ENCODE peak calls at places on chromosomes 5 and 9, in ten cellular contexts. One of them, this sample, is unnamed.

GRCh38 chr9:21854119-21854518 is 51.7 kb downstream of the MTAP start:
- DNase-seq in pancreas: no peak
- DNase-seq in adrenal gland: no peak
- DNase-seq in RWPE1: no peak
- DNase-seq in SJCRH30: no peak
- DNase-seq in mesendoderm: no peak
- DNase-seq in prostate gland: no peak
- DNase-seq in heart left ventricle: no peak
- DNase-seq in endothelial cell of umbilical vein: no peak
- DNase-seq in CD4-positive, CD25-positive, alpha-beta regulatory T cell: no peak
- DNase-seq in this sample: no peak

GRCh38 chr5:83149671-83150070 is 72.3 kb downstream of the XRCC4 start:
- DNase-seq in pancreas: no peak
- DNase-seq in adrenal gland: no peak
- DNase-seq in RWPE1: no peak
- DNase-seq in SJCRH30: peak; percentile 65
- DNase-seq in mesendoderm: peak; percentile 16
- DNase-seq in prostate gland: no peak
- DNase-seq in heart left ventricle: no peak
- DNase-seq in endothelial cell of umbilical vein: no peak
- DNase-seq in CD4-positive, CD25-positive, alpha-beta regulatory T cell: no peak
- DNase-seq in this sample: no peak

GRCh38 chr9:27351438-27351837 is 54.5 kb upstream of the EQTN start:
- DNase-seq in pancreas: no peak
- DNase-seq in adrenal gland: no peak
- DNase-seq in RWPE1: no peak
- DNase-seq in SJCRH30: no peak
- DNase-seq in mesendoderm: no peak
- DNase-seq in prostate gland: no peak
- DNase-seq in heart left ventricle: peak; percentile 67
- DNase-seq in endothelial cell of umbilical vein: no peak
- DNase-seq in CD4-positive, CD25-positive, alpha-beta regulatory T cell: no peak
- DNase-seq in this sample: no peak

GRCh38 chr5:158874343-158874742 is 225.4 kb downstream of the EBF1 start:
- DNase-seq in pancreas: no peak
- DNase-seq in adrenal gland: no peak
- DNase-seq in RWPE1: no peak
- DNase-seq in SJCRH30: no peak
- DNase-seq in mesendoderm: no peak
- DNase-seq in prostate gland: no peak
- DNase-seq in heart left ventricle: no peak
- DNase-seq in endothelial cell of umbilical vein: no peak
- DNase-seq in CD4-positive, CD25-positive, alpha-beta regulatory T cell: no peak
- DNase-seq in this sample: no peak

GRCh38 chr9:114501786-114502682 is 3.2 kb downstream of the WHRN start:
- DNase-seq in pancreas: no peak
- DNase-seq in adrenal gland: peak; percentile 62
- DNase-seq in RWPE1: peak; percentile 75
- DNase-seq in SJCRH30: peak; percentile 26
- DNase-seq in mesendoderm: peak; percentile 71
- DNase-seq in prostate gland: peak; percentile 31
- DNase-seq in heart left ventricle: no peak
- DNase-seq in endothelial cell of umbilical vein: no peak
- DNase-seq in CD4-positive, CD25-positive, alpha-beta regulatory T cell: no peak
- DNase-seq in this sample: no peak

GRCh38 chr9:14260101-14260500 is 53.8 kb downstream of the NFIB start:
- DNase-seq in pancreas: no peak
- DNase-seq in adrenal gland: peak; percentile 36
- DNase-seq in RWPE1: no peak
- DNase-seq in SJCRH30: no peak
- DNase-seq in mesendoderm: no peak
- DNase-seq in prostate gland: no peak
- DNase-seq in heart left ventricle: no peak
- DNase-seq in endothelial cell of umbilical vein: no peak
- DNase-seq in CD4-positive, CD25-positive, alpha-beta regulatory T cell: no peak
- DNase-seq in this sample: no peak

GRCh38 chr9:111036068-111036789 is 2.0 kb downstream of the LPAR1 start:
- DNase-seq in pancreas: peak; percentile 55
- DNase-seq in adrenal gland: peak; percentile 43
- DNase-seq in RWPE1: peak; percentile 69
- DNase-seq in SJCRH30: peak; percentile 64
- DNase-seq in mesendoderm: peak; percentile 94
- DNase-seq in prostate gland: peak; percentile 46
- DNase-seq in heart left ventricle: peak; percentile 60
- DNase-seq in endothelial cell of umbilical vein: no peak
- DNase-seq in CD4-positive, CD25-positive, alpha-beta regulatory T cell: no peak
- DNase-seq in this sample: no peak

GRCh38 chr9:77021289-77021927 is 2.0 kb downstream of the FOXB2 start:
- DNase-seq in pancreas: no peak
- DNase-seq in adrenal gland: no peak
- DNase-seq in RWPE1: no peak
- DNase-seq in SJCRH30: no peak
- DNase-seq in mesendoderm: peak; percentile 16
- DNase-seq in prostate gland: no peak
- DNase-seq in heart left ventricle: no peak
- DNase-seq in endothelial cell of umbilical vein: peak; percentile 38
- DNase-seq in CD4-positive, CD25-positive, alpha-beta regulatory T cell: no peak
- DNase-seq in this sample: no peak

GRCh38 chr5:159149085-159149484 is 49.4 kb upstream of the EBF1 start:
- DNase-seq in pancreas: no peak
- DNase-seq in adrenal gland: no peak
- DNase-seq in RWPE1: no peak
- DNase-seq in SJCRH30: peak; percentile 52
- DNase-seq in mesendoderm: no peak
- DNase-seq in prostate gland: no peak
- DNase-seq in heart left ventricle: no peak
- DNase-seq in endothelial cell of umbilical vein: no peak
- DNase-seq in CD4-positive, CD25-positive, alpha-beta regulatory T cell: no peak
- DNase-seq in this sample: no peak

GRCh38 chr5:143056792-143057579 is 286.8 kb downstream of the ARHGAP26 start:
- DNase-seq in pancreas: no peak
- DNase-seq in adrenal gland: no peak
- DNase-seq in RWPE1: no peak
- DNase-seq in SJCRH30: no peak
- DNase-seq in mesendoderm: no peak
- DNase-seq in prostate gland: no peak
- DNase-seq in heart left ventricle: no peak
- DNase-seq in endothelial cell of umbilical vein: no peak
- DNase-seq in CD4-positive, CD25-positive, alpha-beta regulatory T cell: no peak
- DNase-seq in this sample: no peak

GRCh38 chr5:77167695-77168111 is 42.8 kb upstream of the PDE8B start:
- DNase-seq in pancreas: no peak
- DNase-seq in adrenal gland: no peak
- DNase-seq in RWPE1: peak; percentile 64
- DNase-seq in SJCRH30: peak; percentile 10
- DNase-seq in mesendoderm: no peak
- DNase-seq in prostate gland: no peak
- DNase-seq in heart left ventricle: no peak
- DNase-seq in endothelial cell of umbilical vein: no peak
- DNase-seq in CD4-positive, CD25-positive, alpha-beta regulatory T cell: no peak
- DNase-seq in this sample: no peak

DNA sequence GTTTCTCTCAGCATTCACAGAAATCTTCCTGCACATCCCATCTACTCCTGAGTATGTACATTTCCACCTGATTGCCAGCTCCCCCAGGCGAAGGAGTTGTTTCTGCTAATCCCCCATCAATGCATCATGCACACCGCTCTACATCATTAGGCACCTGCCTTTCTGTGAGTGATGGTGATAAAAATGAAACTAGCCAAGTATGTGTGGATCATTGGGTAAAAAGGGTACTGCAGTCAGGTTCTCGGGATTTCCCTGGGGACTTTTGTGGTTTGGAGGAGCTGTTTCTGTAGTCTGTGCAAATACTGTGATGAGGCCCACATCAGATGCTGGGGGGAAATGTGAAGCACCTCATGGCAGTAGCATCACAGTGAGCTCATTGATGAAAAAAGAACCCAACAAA is 30.4 kb downstream of the CAMK4 start:
- DNase-seq in pancreas: no peak
- DNase-seq in adrenal gland: no peak
- DNase-seq in RWPE1: no peak
- DNase-seq in SJCRH30: peak; percentile 40
- DNase-seq in mesendoderm: no peak
- DNase-seq in prostate gland: no peak
- DNase-seq in heart left ventricle: no peak
- DNase-seq in endothelial cell of umbilical vein: no peak
- DNase-seq in CD4-positive, CD25-positive, alpha-beta regulatory T cell: peak; percentile 33
- DNase-seq in this sample: no peak
- H3K27ac ChIP-seq in pancreas: no peak overlapping the region
- H3K27ac ChIP-seq in adrenal gland: no peak overlapping the region
- H3K27ac ChIP-seq in RWPE1: no peak overlapping the region
- H3K27ac ChIP-seq in SJCRH30: no peak overlapping the region
- H3K27ac ChIP-seq in mesendoderm: no peak overlapping the region
- H3K27ac ChIP-seq in prostate gland: no peak overlapping the region
- H3K27ac ChIP-seq in heart left ventricle: no peak overlapping the region
- H3K27ac ChIP-seq in endothelial cell of umbilical vein: no peak overlapping the region
- H3K27ac ChIP-seq in CD4-positive, CD25-positive, alpha-beta regulatory T cell: peak overlapping the region; percentile 77
- H3K27ac ChIP-seq in this sample: no peak overlapping the region

GRCh38 chr5:80070338-80071056 is 35.3 kb downstream of the THBS4 start:
- DNase-seq in pancreas: no peak
- DNase-seq in adrenal gland: no peak
- DNase-seq in RWPE1: no peak
- DNase-seq in SJCRH30: no peak
- DNase-seq in mesendoderm: no peak
- DNase-seq in prostate gland: no peak
- DNase-seq in heart left ventricle: no peak
- DNase-seq in endothelial cell of umbilical vein: no peak
- DNase-seq in CD4-positive, CD25-positive, alpha-beta regulatory T cell: no peak
- DNase-seq in this sample: no peak
- H3K27ac ChIP-seq in pancreas: no peak overlapping the region
- H3K27ac ChIP-seq in adrenal gland: no peak overlapping the region
- H3K27ac ChIP-seq in RWPE1: no peak overlapping the region
- H3K27ac ChIP-seq in SJCRH30: no peak overlapping the region
- H3K27ac ChIP-seq in mesendoderm: no peak overlapping the region
- H3K27ac ChIP-seq in prostate gland: no peak overlapping the region
- H3K27ac ChIP-seq in heart left ventricle: no peak overlapping the region
- H3K27ac ChIP-seq in endothelial cell of umbilical vein: no peak overlapping the region
- H3K27ac ChIP-seq in CD4-positive, CD25-positive, alpha-beta regulatory T cell: no peak overlapping the region
- H3K27ac ChIP-seq in this sample: no peak overlapping the region

GRCh38 chr9:83535736-83536135 is 2.5 kb downstream of the FRMD3 start:
- DNase-seq in pancreas: no peak
- DNase-seq in adrenal gland: no peak
- DNase-seq in RWPE1: no peak
- DNase-seq in SJCRH30: no peak
- DNase-seq in mesendoderm: no peak
- DNase-seq in prostate gland: no peak
- DNase-seq in heart left ventricle: no peak
- DNase-seq in endothelial cell of umbilical vein: no peak
- DNase-seq in CD4-positive, CD25-positive, alpha-beta regulatory T cell: no peak
- DNase-seq in this sample: no peak

GRCh38 chr9:83538890-83539238 is 663 bp upstream of the FRMD3 start:
- DNase-seq in pancreas: no peak
- DNase-seq in adrenal gland: no peak
- DNase-seq in RWPE1: no peak
- DNase-seq in SJCRH30: no peak
- DNase-seq in mesendoderm: no peak
- DNase-seq in prostate gland: no peak
- DNase-seq in heart left ventricle: no peak
- DNase-seq in endothelial cell of umbilical vein: no peak
- DNase-seq in CD4-positive, CD25-positive, alpha-beta regulatory T cell: no peak
- DNase-seq in this sample: no peak

GRCh38 chr9:83536332-83536731 is 1.9 kb downstream of the FRMD3 start:
- DNase-seq in pancreas: no peak
- DNase-seq in adrenal gland: no peak
- DNase-seq in RWPE1: no peak
- DNase-seq in SJCRH30: no peak
- DNase-seq in mesendoderm: no peak
- DNase-seq in prostate gland: no peak
- DNase-seq in heart left ventricle: no peak
- DNase-seq in endothelial cell of umbilical vein: no peak
- DNase-seq in CD4-positive, CD25-positive, alpha-beta regulatory T cell: no peak
- DNase-seq in this sample: no peak

GRCh38 chr9:83537331-83538171 is 650 bp downstream of the FRMD3 start:
- DNase-seq in pancreas: no peak
- DNase-seq in adrenal gland: peak; percentile 28
- DNase-seq in RWPE1: no peak
- DNase-seq in SJCRH30: peak; percentile 34
- DNase-seq in mesendoderm: peak; percentile 29
- DNase-seq in prostate gland: no peak
- DNase-seq in heart left ventricle: peak; percentile 30
- DNase-seq in endothelial cell of umbilical vein: no peak
- DNase-seq in CD4-positive, CD25-positive, alpha-beta regulatory T cell: no peak
- DNase-seq in this sample: no peak

DNA sequence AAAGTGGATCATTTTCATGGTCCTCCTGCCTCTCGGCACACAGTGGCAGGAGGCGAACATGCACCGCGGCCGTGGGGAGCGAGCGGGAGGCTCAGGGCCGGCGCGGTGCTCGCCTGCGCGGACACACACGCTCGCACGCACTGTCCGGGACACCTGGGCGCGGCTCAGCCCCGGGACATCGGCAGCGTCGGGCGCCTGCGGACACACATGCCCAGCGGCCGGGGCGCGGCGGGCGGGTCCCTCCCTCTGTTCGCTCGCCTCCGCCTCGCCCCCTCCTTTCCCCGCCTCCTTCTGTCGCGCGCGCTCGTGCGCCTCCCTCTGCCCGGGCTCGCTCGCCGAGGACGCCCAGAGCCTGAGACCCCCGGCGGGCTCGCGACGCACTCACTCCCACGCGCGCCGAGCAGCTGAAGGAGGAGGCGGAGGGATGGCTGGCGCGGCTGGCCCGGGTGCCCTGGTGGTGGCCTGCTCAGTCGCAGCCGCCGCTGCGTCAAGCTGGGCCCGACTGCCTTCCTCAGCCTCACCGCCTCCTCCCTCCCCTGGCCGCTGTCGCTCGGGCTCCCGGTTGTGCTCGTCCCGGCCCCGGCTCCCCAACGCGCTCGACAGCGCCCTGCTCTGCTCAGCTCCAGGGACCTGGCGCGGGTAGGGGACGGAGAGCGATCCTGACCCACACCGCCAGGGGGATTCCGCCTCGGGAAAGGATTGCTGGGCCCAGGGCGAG is at the start of gene FRMD3:
- DNase-seq in pancreas: peak; percentile 82
- DNase-seq in adrenal gland: peak; percentile 93
- DNase-seq in RWPE1: peak; percentile 42
- DNase-seq in SJCRH30: peak; percentile 93
- DNase-seq in mesendoderm: peak; percentile 86
- DNase-seq in prostate gland: peak; percentile 69
- DNase-seq in heart left ventricle: peak; percentile 93
- DNase-seq in endothelial cell of umbilical vein: peak; percentile 66
- DNase-seq in CD4-positive, CD25-positive, alpha-beta regulatory T cell: no peak
- DNase-seq in this sample: peak; percentile 10
- H3K27ac ChIP-seq in pancreas: peak within 1 kb of the TSS; percentile 64
- H3K27ac ChIP-seq in adrenal gland: peak within 1 kb of the TSS; percentile 84
- H3K27ac ChIP-seq in RWPE1: no peak within 1 kb of the TSS
- H3K27ac ChIP-seq in SJCRH30: peak within 1 kb of the TSS; percentile 62
- H3K27ac ChIP-seq in mesendoderm: no peak within 1 kb of the TSS
- H3K27ac ChIP-seq in prostate gland: peak within 1 kb of the TSS; percentile 76
- H3K27ac ChIP-seq in heart left ventricle: peak within 1 kb of the TSS; percentile 82
- H3K27ac ChIP-seq in endothelial cell of umbilical vein: no peak within 1 kb of the TSS
- H3K27ac ChIP-seq in CD4-positive, CD25-positive, alpha-beta regulatory T cell: no peak within 1 kb of the TSS
- H3K27ac ChIP-seq in this sample: no peak within 1 kb of the TSS

DNA sequence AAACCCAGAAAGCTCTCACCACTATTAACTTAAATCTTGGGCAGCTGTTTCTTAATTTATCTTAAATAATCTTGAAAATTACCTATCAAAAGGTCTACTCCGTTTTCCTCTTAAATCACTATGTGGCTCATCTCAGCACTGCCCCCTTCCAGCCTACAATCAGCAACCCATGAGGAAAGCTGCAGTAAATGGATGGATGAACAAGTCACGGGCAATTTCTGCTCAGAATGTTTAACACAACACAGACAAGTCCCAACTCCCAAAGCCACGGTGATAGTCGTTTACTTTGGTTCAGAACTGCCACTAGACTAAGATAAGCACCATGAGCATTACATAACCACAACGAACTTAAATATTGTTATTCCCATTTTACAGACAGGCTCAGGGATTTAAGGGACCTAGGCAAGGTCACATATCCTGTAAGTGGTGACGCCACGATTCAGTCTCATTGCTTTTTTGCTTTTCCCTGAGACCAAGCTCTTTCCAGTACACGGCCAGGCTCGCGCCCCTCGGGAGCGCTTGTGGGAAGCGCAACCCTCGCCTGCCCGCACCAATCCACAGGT is 2.0 kb upstream of the SMIM27 start:
- DNase-seq in pancreas: no peak
- DNase-seq in adrenal gland: no peak
- DNase-seq in RWPE1: peak; percentile 18
- DNase-seq in SJCRH30: no peak
- DNase-seq in mesendoderm: peak; percentile 58
- DNase-seq in prostate gland: no peak
- DNase-seq in heart left ventricle: no peak
- DNase-seq in endothelial cell of umbilical vein: peak; percentile 56
- DNase-seq in CD4-positive, CD25-positive, alpha-beta regulatory T cell: no peak
- DNase-seq in this sample: no peak
- H3K27ac ChIP-seq in pancreas: peak overlapping the region; percentile 97
- H3K27ac ChIP-seq in adrenal gland: peak overlapping the region; percentile 97
- H3K27ac ChIP-seq in RWPE1: peak overlapping the region; percentile 93
- H3K27ac ChIP-seq in SJCRH30: peak overlapping the region; percentile 93
- H3K27ac ChIP-seq in mesendoderm: peak overlapping the region; percentile 41
- H3K27ac ChIP-seq in prostate gland: peak overlapping the region; percentile 91
- H3K27ac ChIP-seq in heart left ventricle: peak overlapping the region; percentile 95
- H3K27ac ChIP-seq in endothelial cell of umbilical vein: peak overlapping the region; percentile 92
- H3K27ac ChIP-seq in CD4-positive, CD25-positive, alpha-beta regulatory T cell: peak overlapping the region; percentile 95
- H3K27ac ChIP-seq in this sample: peak overlapping the region; percentile 89